ENCODE peak calls at places on chromosome 21, in seven cellular contexts. One of them, this sample, is unnamed.

GRCh38 chr21:41895643-41896493 is 16.7 kb upstream of the PRDM15 start:
- DNase-seq in ascending aorta: no peak
- DNase-seq in breast epithelium: no peak
- DNase-seq in mesenchymal stem cell: no peak
- DNase-seq in lower lobe of right lung: no peak
- DNase-seq in prostate gland: no peak
- DNase-seq in stomach: no peak
- DNase-seq in this sample: no peak

GRCh38 chr21:30146558-30147282 is 19.9 kb downstream of the CLDN17 start:
- DNase-seq in ascending aorta: no peak
- DNase-seq in breast epithelium: peak
- DNase-seq in mesenchymal stem cell: no peak
- DNase-seq in lower lobe of right lung: no peak
- DNase-seq in prostate gland: peak
- DNase-seq in stomach: no peak
- DNase-seq in this sample: no peak

GRCh38 chr21:38927776-38928175 is 122.0 kb downstream of the ETS2 start:
- DNase-seq in ascending aorta: no peak
- DNase-seq in breast epithelium: no peak
- DNase-seq in mesenchymal stem cell: no peak
- DNase-seq in lower lobe of right lung: no peak
- DNase-seq in prostate gland: no peak
- DNase-seq in stomach: no peak
- DNase-seq in this sample: no peak

GRCh38 chr21:41494242-41494641 is 13.7 kb downstream of the TMPRSS2 start:
- DNase-seq in ascending aorta: no peak
- DNase-seq in breast epithelium: no peak
- DNase-seq in mesenchymal stem cell: no peak
- DNase-seq in lower lobe of right lung: no peak
- DNase-seq in prostate gland: no peak
- DNase-seq in stomach: no peak
- DNase-seq in this sample: no peak

GRCh38 chr21:42496839-42497202 is 797 bp upstream of the RSPH1 start:
- DNase-seq in ascending aorta: peak
- DNase-seq in breast epithelium: no peak
- DNase-seq in mesenchymal stem cell: no peak
- DNase-seq in lower lobe of right lung: peak
- DNase-seq in prostate gland: no peak
- DNase-seq in stomach: no peak
- DNase-seq in this sample: no peak

GRCh38 chr21:17610862-17611261 is 1.8 kb downstream of the BTG3 start:
- DNase-seq in ascending aorta: no peak
- DNase-seq in breast epithelium: no peak
- DNase-seq in mesenchymal stem cell: no peak
- DNase-seq in lower lobe of right lung: no peak
- DNase-seq in prostate gland: peak
- DNase-seq in stomach: peak
- DNase-seq in this sample: no peak

GRCh38 chr21:17451364-17451869 is 61.4 kb upstream of the CXADR start:
- DNase-seq in ascending aorta: peak
- DNase-seq in breast epithelium: no peak
- DNase-seq in mesenchymal stem cell: peak
- DNase-seq in lower lobe of right lung: no peak
- DNase-seq in prostate gland: no peak
- DNase-seq in stomach: no peak
- DNase-seq in this sample: no peak

GRCh38 chr21:36450511-36450910 is 29.4 kb downstream of the CLDN14 start:
- DNase-seq in ascending aorta: no peak
- DNase-seq in breast epithelium: no peak
- DNase-seq in mesenchymal stem cell: no peak
- DNase-seq in lower lobe of right lung: no peak
- DNase-seq in prostate gland: no peak
- DNase-seq in stomach: no peak
- DNase-seq in this sample: no peak

GRCh38 chr21:25385912-25386474 is 221.3 kb downstream of the MRPL39 start:
- DNase-seq in ascending aorta: no peak
- DNase-seq in breast epithelium: no peak
- DNase-seq in mesenchymal stem cell: peak
- DNase-seq in lower lobe of right lung: no peak
- DNase-seq in prostate gland: peak
- DNase-seq in stomach: peak
- DNase-seq in this sample: no peak

GRCh38 chr21:19510653-19511052 is 1107.1 kb upstream of the TMPRSS15 start:
- DNase-seq in ascending aorta: no peak
- DNase-seq in breast epithelium: no peak
- DNase-seq in mesenchymal stem cell: no peak
- DNase-seq in lower lobe of right lung: no peak
- DNase-seq in prostate gland: no peak
- DNase-seq in stomach: no peak
- DNase-seq in this sample: no peak

GRCh38 chr21:34553199-34553952 is 41.4 kb upstream of the KCNE1 start:
- DNase-seq in ascending aorta: no peak
- DNase-seq in breast epithelium: no peak
- DNase-seq in mesenchymal stem cell: peak
- DNase-seq in lower lobe of right lung: no peak
- DNase-seq in prostate gland: no peak
- DNase-seq in stomach: no peak
- DNase-seq in this sample: no peak

GRCh38 chr21:24955275-24955961 is 651.9 kb downstream of the MRPL39 start:
- DNase-seq in ascending aorta: no peak
- DNase-seq in breast epithelium: no peak
- DNase-seq in mesenchymal stem cell: no peak
- DNase-seq in lower lobe of right lung: no peak
- DNase-seq in prostate gland: no peak
- DNase-seq in stomach: no peak
- DNase-seq in this sample: no peak

GRCh38 chr21:35925497-35925896 is 134.8 kb downstream of the SETD4 start:
- DNase-seq in ascending aorta: no peak
- DNase-seq in breast epithelium: peak
- DNase-seq in mesenchymal stem cell: peak
- DNase-seq in lower lobe of right lung: no peak
- DNase-seq in prostate gland: peak
- DNase-seq in stomach: peak
- DNase-seq in this sample: no peak

GRCh38 chr21:34967509-34968289 is 81.4 kb downstream of the RUNX1 start:
- DNase-seq in ascending aorta: no peak
- DNase-seq in breast epithelium: no peak
- DNase-seq in mesenchymal stem cell: peak
- DNase-seq in lower lobe of right lung: no peak
- DNase-seq in prostate gland: no peak
- DNase-seq in stomach: no peak
- DNase-seq in this sample: no peak

GRCh38 chr21:18499761-18500376 is 96.3 kb upstream of the TMPRSS15 start:
- DNase-seq in ascending aorta: no peak
- DNase-seq in breast epithelium: no peak
- DNase-seq in mesenchymal stem cell: peak
- DNase-seq in lower lobe of right lung: no peak
- DNase-seq in prostate gland: no peak
- DNase-seq in stomach: peak
- DNase-seq in this sample: peak

GRCh38 chr21:35922618-35923017 is 137.7 kb downstream of the SETD4 start:
- DNase-seq in ascending aorta: no peak
- DNase-seq in breast epithelium: no peak
- DNase-seq in mesenchymal stem cell: peak
- DNase-seq in lower lobe of right lung: no peak
- DNase-seq in prostate gland: no peak
- DNase-seq in stomach: no peak
- DNase-seq in this sample: no peak

DNA sequence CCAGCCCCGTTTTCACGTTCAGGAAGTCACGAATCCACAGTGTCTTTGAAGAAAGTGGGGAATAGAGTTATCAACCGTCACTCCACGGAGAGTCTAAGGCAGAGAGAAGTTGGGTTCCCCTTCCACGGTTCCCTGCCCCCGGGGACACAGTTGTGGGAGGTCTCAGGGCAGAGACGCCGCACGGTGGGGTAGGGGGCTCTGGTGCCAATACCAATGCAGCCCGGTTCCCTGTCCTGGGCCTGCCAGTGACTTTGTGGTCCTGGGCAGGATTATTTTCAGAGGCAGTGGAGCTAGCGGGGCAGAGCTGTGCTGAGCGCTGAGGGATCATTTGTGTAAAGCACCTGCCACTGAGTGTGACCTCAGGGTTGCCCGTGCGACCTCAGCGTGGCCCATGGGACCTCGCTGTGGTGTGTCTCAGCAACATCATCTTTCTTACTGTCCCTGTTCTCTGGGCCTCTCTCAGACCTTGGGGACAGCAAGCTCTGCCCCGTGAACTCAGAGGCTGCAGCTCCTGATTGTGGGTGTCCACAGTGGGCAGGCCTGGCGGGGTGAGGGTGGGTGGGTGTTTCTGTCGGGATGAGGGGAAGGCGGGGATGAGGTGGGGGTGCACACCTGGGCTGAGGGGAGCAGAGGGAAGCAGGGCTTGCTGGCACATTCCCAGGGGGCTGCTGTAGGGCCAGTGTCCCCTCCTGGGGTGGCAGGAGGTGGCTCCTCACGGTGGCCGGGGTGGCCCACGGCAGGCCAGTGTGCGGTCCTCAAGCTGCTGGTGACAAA is 65.2 kb downstream of the AGPAT3 start:
- DNase-seq in ascending aorta: no peak
- DNase-seq in breast epithelium: no peak
- DNase-seq in mesenchymal stem cell: no peak
- DNase-seq in lower lobe of right lung: no peak
- DNase-seq in prostate gland: no peak
- DNase-seq in stomach: no peak
- DNase-seq in this sample: no peak
- H3K27ac ChIP-seq in ascending aorta: no peak
- H3K27ac ChIP-seq in breast epithelium: peak
- H3K27ac ChIP-seq in mesenchymal stem cell: no peak
- H3K27ac ChIP-seq in lower lobe of right lung: no peak
- H3K27ac ChIP-seq in prostate gland: peak
- H3K27ac ChIP-seq in stomach: peak
- H3K27ac ChIP-seq in this sample: no peak

DNA sequence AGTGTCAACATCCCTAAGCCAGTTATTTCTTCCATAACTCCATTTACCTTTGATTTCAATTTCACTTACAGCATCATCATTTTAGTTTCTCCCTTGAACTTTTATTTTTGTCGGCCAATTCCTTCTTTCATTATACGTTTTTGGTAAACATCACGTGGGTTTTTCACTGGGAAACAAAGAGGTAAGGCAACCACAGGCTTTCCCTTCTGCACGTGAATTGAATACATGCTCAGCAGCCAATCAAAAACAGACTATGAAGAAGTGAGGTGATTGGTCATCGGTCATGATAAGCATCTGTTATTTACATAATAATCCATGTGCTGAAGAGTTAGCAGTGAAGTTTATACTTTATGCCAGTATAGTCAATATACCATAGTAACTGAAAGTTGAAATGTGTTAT is 98.7 kb downstream of the NCAM2 start:
- DNase-seq in ascending aorta: no peak
- DNase-seq in breast epithelium: no peak
- DNase-seq in mesenchymal stem cell: no peak
- DNase-seq in lower lobe of right lung: no peak
- DNase-seq in prostate gland: no peak
- DNase-seq in stomach: no peak
- DNase-seq in this sample: no peak
- H3K27ac ChIP-seq in ascending aorta: no peak
- H3K27ac ChIP-seq in breast epithelium: no peak
- H3K27ac ChIP-seq in mesenchymal stem cell: no peak
- H3K27ac ChIP-seq in lower lobe of right lung: no peak
- H3K27ac ChIP-seq in prostate gland: no peak
- H3K27ac ChIP-seq in stomach: no peak
- H3K27ac ChIP-seq in this sample: peak

DNA sequence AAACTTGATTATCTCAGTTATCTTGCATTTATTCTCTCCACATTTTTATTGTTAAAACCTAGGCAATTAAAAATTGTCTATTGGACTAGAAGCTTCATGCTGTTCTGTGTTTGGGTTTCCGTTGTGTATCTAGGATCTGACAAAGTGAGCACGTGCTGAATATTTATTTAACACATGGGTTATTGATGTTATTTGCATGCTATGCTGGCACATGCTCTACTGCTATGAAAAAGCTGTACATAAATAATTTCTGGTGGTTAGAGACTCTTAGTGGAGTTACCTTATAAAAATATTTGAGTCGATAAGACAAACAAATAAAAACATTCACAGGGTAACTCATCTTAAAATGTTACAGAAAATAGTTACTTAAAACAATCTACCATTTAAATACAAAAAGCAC is 1769.7 kb downstream of the MRPL39 start:
- DNase-seq in ascending aorta: no peak
- DNase-seq in breast epithelium: no peak
- DNase-seq in mesenchymal stem cell: no peak
- DNase-seq in lower lobe of right lung: no peak
- DNase-seq in prostate gland: no peak
- DNase-seq in stomach: no peak
- DNase-seq in this sample: no peak
- H3K27ac ChIP-seq in ascending aorta: no peak
- H3K27ac ChIP-seq in breast epithelium: no peak
- H3K27ac ChIP-seq in mesenchymal stem cell: no peak
- H3K27ac ChIP-seq in lower lobe of right lung: no peak
- H3K27ac ChIP-seq in prostate gland: no peak
- H3K27ac ChIP-seq in stomach: no peak
- H3K27ac ChIP-seq in this sample: no peak

GRCh38 chr21:45835301-45836267 is 146.0 kb upstream of the COL6A1 start:
- DNase-seq in ascending aorta: peak
- DNase-seq in breast epithelium: no peak
- DNase-seq in mesenchymal stem cell: no peak
- DNase-seq in lower lobe of right lung: no peak
- DNase-seq in prostate gland: no peak
- DNase-seq in stomach: no peak
- DNase-seq in this sample: no peak

GRCh38 chr21:45834026-45834715 is 147.4 kb upstream of the COL6A1 start:
- DNase-seq in ascending aorta: no peak
- DNase-seq in breast epithelium: no peak
- DNase-seq in mesenchymal stem cell: no peak
- DNase-seq in lower lobe of right lung: no peak
- DNase-seq in prostate gland: no peak
- DNase-seq in stomach: no peak
- DNase-seq in this sample: no peak

GRCh38 chr21:45831991-45832740 is 149.4 kb upstream of the COL6A1 start:
- DNase-seq in ascending aorta: no peak
- DNase-seq in breast epithelium: peak
- DNase-seq in mesenchymal stem cell: peak
- DNase-seq in lower lobe of right lung: no peak
- DNase-seq in prostate gland: no peak
- DNase-seq in stomach: no peak
- DNase-seq in this sample: no peak

GRCh38 chr21:45834821-45835293 is 146.7 kb upstream of the COL6A1 start:
- DNase-seq in ascending aorta: no peak
- DNase-seq in breast epithelium: no peak
- DNase-seq in mesenchymal stem cell: no peak
- DNase-seq in lower lobe of right lung: no peak
- DNase-seq in prostate gland: no peak
- DNase-seq in stomach: no peak
- DNase-seq in this sample: no peak

DNA sequence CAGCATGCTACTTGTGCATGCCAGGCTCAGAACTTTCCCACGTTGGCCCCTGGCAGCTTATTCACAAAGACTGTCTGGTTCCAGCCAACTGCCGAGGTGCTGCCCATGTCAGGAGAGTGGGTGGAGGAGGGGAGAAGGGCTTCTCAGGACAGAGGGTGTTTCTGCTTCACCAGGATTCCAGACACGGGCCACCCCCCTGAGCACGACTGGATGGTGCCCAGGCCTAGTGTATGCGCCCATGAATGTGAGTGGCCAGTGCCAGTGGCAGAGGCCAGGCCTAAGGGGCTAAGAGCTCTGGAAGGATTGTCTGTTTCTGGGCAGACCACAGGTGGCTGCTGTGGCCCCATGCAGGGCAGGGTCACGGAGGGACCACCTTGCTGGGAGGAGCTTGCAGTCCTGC is 148.1 kb upstream of the COL6A1 start:
- DNase-seq in ascending aorta: no peak
- DNase-seq in breast epithelium: no peak
- DNase-seq in mesenchymal stem cell: no peak
- DNase-seq in lower lobe of right lung: no peak
- DNase-seq in prostate gland: no peak
- DNase-seq in stomach: no peak
- DNase-seq in this sample: no peak
- H3K27ac ChIP-seq in ascending aorta: no peak
- H3K27ac ChIP-seq in breast epithelium: peak
- H3K27ac ChIP-seq in mesenchymal stem cell: no peak
- H3K27ac ChIP-seq in lower lobe of right lung: no peak
- H3K27ac ChIP-seq in prostate gland: no peak
- H3K27ac ChIP-seq in stomach: no peak
- H3K27ac ChIP-seq in this sample: no peak